ENCODE peak calls at places on chromosomes 5 and 9, in four cellular contexts. W is breast epithelium, E is OCI-LY7, S is right cardiac atrium. O is an unnamed sample. For H3K9me3 and H3K4me1, the result is how much of the 10 kb centered on the place peaks cover.

GRCh38 chr9:121463026-121463827 is 36.4 kb downstream of the GGTA1 start:
- DNase-seq in S (peak), W (no peak), E (peak), O (no peak)

GRCh38 chr5:119681734-119682133 is 52.4 kb downstream of the FAM170A start:
- DNase-seq in W (no peak), E (no peak), S (no peak), O (no peak)

GRCh38 chr9:129929467-129930125 is 94.3 kb downstream of the USP20 start:
- DNase-seq in W (no peak), E (no peak), S (no peak), O (no peak)

GRCh38 chr5:169712428-169712827 is 75.4 kb downstream of the DOCK2 start:
- DNase-seq in E (no peak), S (no peak), W (no peak), O (no peak)

GRCh38 chr9:126376311-126376902 is 49.8 kb downstream of the MVB12B start:
- DNase-seq in E (no peak), S (no peak), W (no peak), O (no peak)

GRCh38 chr5:3262451-3262850 is 333.2 kb upstream of the IRX1 start:
- DNase-seq in S (no peak), E (no peak), W (no peak), O (no peak)

GRCh38 chr9:133708123-133708769 is 29.9 kb downstream of the SARDH start:
- DNase-seq in E (no peak), S (peak), W (no peak), O (no peak)

GRCh38 chr5:169805527-169805934 is 168.5 kb downstream of the DOCK2 start:
- DNase-seq in W (no peak), E (no peak), S (no peak), O (no peak)

GRCh38 chr5:51465165-51465564 is 81.9 kb downstream of the ISL1 start:
- DNase-seq in E (no peak), W (no peak), S (no peak), O (no peak)

GRCh38 chr5:138990986-138991645 is 116.0 kb upstream of the LRRTM2 start:
- DNase-seq in E (no peak), W (no peak), S (no peak), O (no peak)

GRCh38 chr9:110156902-110157301 is 51.1 kb downstream of the C9orf152 start:
- DNase-seq in W (no peak), E (peak), S (no peak), O (no peak)

GRCh38 chr9:130936285-130937117 is 2.5 kb downstream of the FIBCD1 start:
- DNase-seq in W (no peak), E (no peak), S (peak), O (no peak)

GRCh38 chr5:38847549-38848341 is 1.9 kb downstream of the OSMR start:
- DNase-seq in S (no peak), E (no peak), W (no peak), O (no peak)

GRCh38 chr9:126955806-126956205 is 41.2 kb downstream of the RALGPS1 start:
- DNase-seq in S (no peak), E (no peak), W (no peak), O (no peak)

GRCh38 chr9:133935328-133936040 is 56.6 kb downstream of the VAV2 start:
- DNase-seq in W (peak), E (no peak), S (peak), O (no peak)

GRCh38 chr9:114633452-114634089 is 22.5 kb downstream of the TMEM268 start:
- DNase-seq in W (no peak), S (no peak), E (no peak), O (no peak)

GRCh38 chr9:91248707-91249106 is 113.0 kb downstream of the AUH start:
- DNase-seq in E (no peak), S (no peak), W (no peak), O (no peak)

GRCh38 chr5:107275333-107275732 is 395.4 kb downstream of the EFNA5 start:
- DNase-seq in E (no peak), W (no peak), S (no peak), O (no peak)

DNA sequence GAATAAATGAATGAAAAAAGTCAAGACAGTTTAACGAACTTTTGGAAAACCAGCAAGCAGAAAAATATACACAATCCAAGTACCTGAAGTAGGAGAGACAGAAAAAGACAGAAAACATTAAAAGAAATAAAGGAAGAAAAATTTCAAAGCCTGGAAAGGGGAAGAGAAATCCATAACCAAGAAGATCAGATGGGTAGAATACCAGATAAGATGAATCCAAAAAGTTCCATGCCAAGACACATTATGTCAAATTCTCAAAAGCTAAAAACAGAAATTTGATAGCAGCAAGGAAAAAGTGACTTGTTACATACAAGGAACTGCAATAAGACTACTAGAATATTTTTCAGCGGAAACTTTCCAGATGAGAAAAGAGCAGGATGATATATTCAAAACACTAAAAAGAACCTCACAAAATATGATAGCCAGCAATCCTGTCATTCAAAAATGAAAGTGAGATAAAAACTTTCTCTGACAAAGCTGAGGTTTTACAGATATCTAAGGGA is 7.6 kb upstream of the ZNF300 start:
- DNase-seq in W (no peak), E (no peak), S (no peak), O (no peak)
- H3K9me3 ChIP-seq in W (half or more), E (under half), S (under half), O (under half)

GRCh38 chr5:124704594-124705284 is 41.7 kb downstream of the ZNF608 start:
- DNase-seq in E (peak), S (no peak), W (no peak), O (no peak)

GRCh38 chr5:124706041-124706440 is 40.4 kb downstream of the ZNF608 start:
- DNase-seq in E (peak), W (no peak), S (no peak), O (no peak)

GRCh38 chr5:124705577-124705976 is 40.9 kb downstream of the ZNF608 start:
- DNase-seq in E (peak), W (no peak), S (no peak), O (no peak)

GRCh38 chr5:124702442-124703024 is 43.9 kb downstream of the ZNF608 start:
- DNase-seq in S (no peak), W (no peak), E (peak), O (no peak)

DNA sequence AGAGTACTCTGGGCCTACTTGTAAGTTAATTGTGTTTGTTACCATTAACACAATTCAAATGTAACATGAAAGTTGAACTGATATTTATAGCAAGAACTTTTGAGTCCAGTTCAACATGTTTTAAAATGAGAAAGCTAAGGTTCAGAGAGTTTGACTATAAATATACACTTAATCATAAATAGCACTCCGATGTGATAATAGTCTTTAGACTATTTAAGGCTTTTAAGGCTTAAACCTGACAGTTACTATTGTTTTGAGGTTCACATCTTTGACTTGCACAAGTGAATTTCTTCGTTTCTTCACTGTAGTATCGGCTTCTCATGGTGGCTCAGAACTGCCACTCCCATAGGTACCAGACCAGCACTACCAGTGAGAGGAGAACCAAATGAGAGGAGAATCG is 42.4 kb downstream of the ZNF608 start:
- DNase-seq in E (no peak), S (no peak), W (no peak), O (no peak)
- H3K4me1 ChIP-seq in E (half or more), S (under half), W (under half), O (under half)

GRCh38 chr5:108729306-108729645 is 18.4 kb upstream of the FER start:
- DNase-seq in W (no peak), E (no peak), S (no peak), O (no peak)
- H3K27ac ChIP-seq in W (peak), E (no peak), S (no peak), O (no peak)

DNA sequence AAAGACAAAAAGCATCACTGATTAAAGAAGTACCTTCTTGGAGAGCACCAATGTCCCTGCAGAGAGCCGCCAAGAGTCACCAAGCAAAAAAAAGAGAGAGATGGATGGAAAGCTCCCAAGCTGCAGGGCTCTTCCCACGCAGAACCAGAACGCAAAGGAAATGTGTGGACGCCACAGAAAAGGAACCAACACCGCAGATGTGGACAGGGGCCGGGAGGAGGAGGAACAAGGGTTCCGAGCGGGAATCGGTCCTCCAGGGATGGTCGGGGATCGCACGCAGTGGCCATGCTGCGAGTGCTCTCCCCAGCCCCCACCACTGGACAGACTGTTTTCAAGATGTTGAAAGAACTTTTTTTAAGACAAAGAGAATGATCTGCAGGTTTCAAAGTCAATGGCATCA is 40.2 kb upstream of the ZNF354A start:
- DNase-seq in S (no peak), E (no peak), W (no peak), O (no peak)
- H3K9me3 ChIP-seq in S (under half), E (under half), W (under half), O (under half)

DNA sequence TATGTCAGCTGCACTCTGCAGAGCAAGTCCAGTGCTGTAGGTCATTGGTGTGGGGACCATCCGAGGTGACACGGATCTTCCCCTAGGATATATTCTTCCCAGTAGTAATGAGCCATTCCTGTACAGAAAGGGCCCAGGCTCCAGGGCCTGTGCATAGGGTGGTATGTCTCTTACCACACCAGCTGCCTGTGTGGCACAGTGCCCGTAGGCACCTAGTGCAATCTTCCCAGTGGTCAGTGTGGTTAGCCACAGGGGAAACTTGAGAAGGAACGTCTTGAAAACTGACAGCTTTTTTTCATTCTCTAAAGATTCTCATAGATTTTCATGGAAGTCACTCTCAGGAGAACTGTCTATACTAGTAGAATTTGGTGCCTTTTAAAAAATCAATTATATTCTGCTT is 39.8 kb downstream of the CYSTM1 start:
- DNase-seq in W (no peak), S (peak), E (no peak), O (no peak)
- H3K4me1 ChIP-seq in W (under half), S (under half), E (under half), O (under half)

GRCh38 chr5:10355071-10355889 is 1.8 kb downstream of the MARCHF6 start:
- DNase-seq in S (no peak), E (peak), W (no peak), O (no peak)
- H3K27ac ChIP-seq in S (no peak), E (peak), W (peak), O (no peak)

DNA sequence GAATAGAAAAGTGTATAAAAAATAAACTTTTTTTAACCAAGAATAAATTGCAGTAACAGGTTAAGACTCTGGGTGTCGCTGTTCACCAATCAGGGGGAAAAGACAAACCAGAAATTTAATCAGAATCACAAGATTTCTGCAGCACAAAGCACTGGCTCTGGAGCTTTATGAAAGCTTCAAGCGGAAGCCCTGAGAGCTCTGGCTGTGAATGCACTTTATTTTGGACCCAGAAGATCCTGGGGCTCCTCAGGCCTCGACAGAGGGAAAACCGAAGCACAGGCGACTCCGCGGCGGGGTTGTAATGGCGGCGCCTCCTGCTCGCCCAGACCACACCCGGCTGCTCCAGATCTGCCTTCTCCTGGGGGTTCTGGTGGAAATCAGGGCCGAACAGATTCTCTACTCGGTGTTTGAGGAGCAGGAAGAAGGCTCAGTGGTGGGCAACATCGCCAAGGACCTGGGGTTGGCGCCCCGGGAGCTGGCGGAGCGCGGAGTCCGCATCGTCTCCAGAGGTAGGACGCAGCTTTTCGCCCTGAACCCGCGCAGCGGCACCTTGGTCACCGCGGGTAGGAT is at the start of gene PCDHGA4:
- DNase-seq in S (no peak), W (no peak), E (peak), O (no peak)
- H3K9me3 ChIP-seq in S (under half), W (half or more), E (under half), O (under half)

DNA sequence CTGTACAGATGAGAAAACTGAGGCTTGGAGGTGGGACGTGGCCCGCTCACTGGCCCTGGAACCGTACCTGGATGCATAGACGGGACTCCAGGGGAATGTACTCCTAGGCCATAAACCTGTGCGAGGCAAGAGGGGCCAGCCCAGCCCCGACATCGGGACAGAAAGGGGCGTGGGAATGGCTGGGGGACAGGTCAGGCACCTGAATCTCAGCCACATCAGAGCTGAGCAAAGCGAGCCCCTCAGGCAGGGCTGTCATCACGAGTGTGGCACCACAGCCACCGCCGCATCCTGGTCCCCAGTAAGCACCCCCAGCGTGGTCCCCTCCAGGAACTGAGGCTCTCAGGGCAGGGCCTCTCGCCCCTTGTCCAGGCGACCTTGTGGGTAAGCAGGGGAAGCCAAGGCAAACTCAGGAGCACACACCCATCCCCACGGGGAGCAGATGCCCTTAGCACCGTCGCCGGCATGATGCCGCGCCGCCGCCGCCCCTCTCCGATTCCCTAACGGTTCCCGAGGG is 16.5 kb downstream of the NACC2 start:
- DNase-seq in W (no peak), E (no peak), S (peak), O (no peak)
- H3K4me1 ChIP-seq in W (under half), E (under half), S (under half), O (under half)

O was measured in iPS DF 6.9.